ENCODE peak calls at places on chromosome 7, in six cellular contexts. Y is Peyer's patch, J is adrenal gland, L is right lobe of liver, S is upper lobe of left lung, Z is A549. M is an unnamed sample.

GRCh38 chr7:39228946-39229345 is 251.2 kb downstream of the POU6F2 start:
- DNase-seq in Y (no peak), J (no peak), L (no peak), S (no peak), Z (no peak), M (no peak)

GRCh38 chr7:150978136-150978789 is at the start of gene KCNH2:
- DNase-seq in Y (no peak), J (no peak), L (no peak), S (peak; percentile 86), Z (no peak), M (no peak)

GRCh38 chr7:28060371-28060950 is 120.1 kb downstream of the JAZF1 start:
- DNase-seq in Y (no peak), J (no peak), L (no peak), S (no peak), Z (no peak), M (no peak)

GRCh38 chr7:156504687-156505545 is 135.7 kb upstream of the RNF32 start:
- DNase-seq in Y (no peak), J (no peak), L (no peak), S (peak; percentile 56), Z (no peak), M (no peak)

GRCh38 chr7:47281161-47281560 is 300.8 kb downstream of the TNS3 start:
- DNase-seq in Y (no peak), J (peak; percentile 16), L (no peak), S (no peak), Z (no peak), M (no peak)

GRCh38 chr7:73647725-73648592 is 19.7 kb upstream of the VPS37D start:
- DNase-seq in Y (peak; percentile 92), J (no peak), L (peak; percentile 95), S (peak; percentile 87), Z (no peak), M (no peak)

GRCh38 chr7:54931532-54931931 is 87.3 kb upstream of the EGFR start:
- DNase-seq in Y (no peak), J (no peak), L (no peak), S (no peak), Z (no peak), M (no peak)

GRCh38 chr7:27245124-27245797 is 2.7 kb downstream of the EVX1 start:
- DNase-seq in Y (no peak), J (no peak), L (no peak), S (peak; percentile 66), Z (no peak), M (no peak)

GRCh38 chr7:151599401-151600227 is 79.9 kb upstream of the RHEB start:
- DNase-seq in Y (no peak), J (peak; percentile 53), L (no peak), S (no peak), Z (peak; percentile 66), M (no peak)

GRCh38 chr7:80392229-80393169 is 119.4 kb downstream of the GNAT3 start:
- DNase-seq in Y (no peak), J (no peak), L (peak; percentile 69), S (no peak), Z (peak; percentile 36), M (no peak)

GRCh38 chr7:37908221-37908788 is 8.3 kb downstream of the SFRP4 start:
- DNase-seq in Y (no peak), J (no peak), L (no peak), S (no peak), Z (no peak), M (no peak)

GRCh38 chr7:43292384-43292783 is 179.9 kb downstream of the HECW1 start:
- DNase-seq in Y (no peak), J (no peak), L (no peak), S (no peak), Z (no peak), M (no peak)

GRCh38 chr7:15508258-15508657 is 53.6 kb downstream of the AGMO start:
- DNase-seq in Y (no peak), J (no peak), L (no peak), S (no peak), Z (no peak), M (no peak)

GRCh38 chr7:18408461-18408860 is 87.1 kb upstream of the HDAC9 start:
- DNase-seq in Y (no peak), J (no peak), L (no peak), S (no peak), Z (no peak), M (no peak)

GRCh38 chr7:17184805-17185689 is 113.4 kb upstream of the AHR start:
- DNase-seq in Y (no peak), J (no peak), L (peak; percentile 51), S (no peak), Z (no peak), M (no peak)

GRCh38 chr7:30057741-30058140 is 29.5 kb downstream of the PLEKHA8 start:
- DNase-seq in Y (no peak), J (no peak), L (no peak), S (no peak), Z (no peak), M (no peak)

DNA sequence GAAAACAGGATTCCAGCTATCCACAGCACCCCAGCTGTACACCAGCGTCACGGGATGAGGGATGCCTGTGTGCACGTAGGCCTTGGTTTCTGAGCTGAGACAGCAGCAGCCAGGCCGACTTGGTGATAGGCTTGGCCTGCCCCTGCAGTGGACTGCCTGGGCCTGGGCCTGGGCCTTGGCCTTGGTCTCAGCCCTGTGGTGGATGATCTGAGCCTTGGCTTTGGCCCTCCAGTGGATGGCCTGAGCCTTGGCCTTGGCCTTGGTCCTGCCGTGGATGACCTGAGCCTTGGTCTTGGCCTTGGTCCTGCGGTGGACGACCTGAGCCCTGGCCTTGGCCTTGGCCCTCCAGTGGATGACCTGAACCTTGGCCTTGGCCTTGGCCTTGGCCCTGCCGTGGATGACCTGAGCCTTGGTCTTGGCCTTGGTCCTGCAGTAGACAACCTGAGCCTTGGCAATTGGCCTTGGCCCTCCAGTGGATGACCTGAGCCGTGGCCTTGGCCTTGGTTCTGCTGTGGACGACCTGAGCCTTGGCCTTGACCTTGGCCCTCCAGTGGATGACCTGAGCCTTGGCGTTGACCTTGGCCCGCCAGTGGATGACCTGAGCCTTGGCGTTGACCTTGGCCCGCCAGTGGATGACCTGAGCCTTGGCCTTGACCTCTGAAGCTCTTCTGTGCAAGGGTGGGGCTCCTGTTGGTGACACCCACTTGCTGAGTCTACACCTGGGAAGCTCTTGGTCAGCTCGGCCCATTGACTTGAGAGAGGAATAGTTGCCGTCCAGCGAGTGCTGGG is 93.8 kb downstream of the CUX1 start:
- DNase-seq in Y (peak; percentile 43), J (no peak), L (no peak), S (peak; percentile 69), Z (no peak), M (no peak)
- H3K27ac ChIP-seq in Y (no peak overlapping the region), J (no peak overlapping the region), L (peak overlapping the region; percentile 43), S (peak overlapping the region; percentile 71), Z (peak overlapping the region; percentile 64), M (peak overlapping the region; percentile 72)

GRCh38 chr7:128831994-128832879 is 2.0 kb downstream of the FLNC start:
- DNase-seq in Y (no peak), J (no peak), L (no peak), S (peak; percentile 49), Z (no peak), M (no peak)
- TF ChIP-seq POLR2A in Y (no peak), J (no peak), L (no peak), S (no peak), Z (no peak), M (no peak)

GRCh38 chr7:121030308-121030707 is 41.8 kb downstream of the CPED1 start:
- DNase-seq in Y (no peak), J (no peak), L (no peak), S (no peak), Z (no peak), M (no peak)

GRCh38 chr7:121026577-121027111 is 38.1 kb downstream of the CPED1 start:
- DNase-seq in Y (no peak), J (no peak), L (no peak), S (no peak), Z (no peak), M (no peak)

GRCh38 chr7:121026159-121026558 is 37.6 kb downstream of the CPED1 start:
- DNase-seq in Y (no peak), J (no peak), L (no peak), S (no peak), Z (no peak), M (no peak)

GRCh38 chr7:121029302-121029701 is 40.8 kb downstream of the CPED1 start:
- DNase-seq in Y (no peak), J (no peak), L (no peak), S (no peak), Z (no peak), M (no peak)

GRCh38 chr7:121027761-121028681 is 39.5 kb downstream of the CPED1 start:
- DNase-seq in Y (no peak), J (no peak), L (no peak), S (no peak), Z (no peak), M (no peak)
- H3K27ac ChIP-seq in Y (no peak overlapping the region), J (no peak overlapping the region), L (no peak overlapping the region), S (peak overlapping the region; percentile 45), Z (no peak overlapping the region), M (no peak overlapping the region)

DNA sequence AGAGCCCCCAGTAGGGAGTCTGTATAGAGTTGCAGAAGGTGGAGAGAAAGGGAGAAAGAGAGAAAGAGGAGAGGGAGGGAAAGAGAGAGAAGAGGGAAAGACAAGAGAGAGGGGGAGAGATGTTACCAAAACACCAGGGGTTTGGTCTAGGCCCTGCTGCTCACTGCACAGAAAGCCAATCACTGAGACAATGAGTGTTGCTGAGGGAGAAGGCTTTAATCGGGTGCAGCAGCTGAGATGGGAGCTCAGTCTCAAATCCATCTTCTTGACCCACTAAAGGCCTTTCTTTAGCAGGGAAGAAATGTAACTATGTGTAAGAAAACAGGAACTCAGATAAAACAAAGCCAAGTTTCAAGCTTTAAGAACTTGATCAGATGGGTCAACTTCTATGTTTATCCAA is 198.2 kb upstream of the FOXK1 start:
- DNase-seq in Y (no peak), J (no peak), L (no peak), S (no peak), Z (no peak), M (no peak)
- TF ChIP-seq POLR2A in Y (no peak), J (no peak), L (no peak), S (no peak), Z (no peak), M (no peak)

M was measured in esophagus squamous epithelium.